ENCODE peak calls at places on chromosomes 7 and 10, in six cellular contexts. C is GM23248, E is OCI-LY7, A is MM.1S, Y is PC-3, M is HCT116. N is an unnamed sample.

GRCh38 chr10:61464461-61465215 is 11.5 kb upstream of the TMEM26 start:
- DNase-seq in C (peak), E (no peak), A (no peak), Y (peak), M (no peak), N (no peak)

GRCh38 chr7:50369408-50370026 is 65.0 kb downstream of the IKZF1 start:
- DNase-seq in C (peak), E (peak), A (peak), Y (peak), M (peak), N (peak)

GRCh38 chr7:133015879-133016278 is 66.0 kb downstream of the CHCHD3 start:
- DNase-seq in C (no peak), E (no peak), A (no peak), Y (no peak), M (no peak), N (no peak)

GRCh38 chr10:133462512-133463305 is 9.0 kb downstream of the SCART1 start:
- DNase-seq in C (no peak), E (no peak), A (no peak), Y (no peak), M (no peak), N (no peak)

GRCh38 chr10:89215511-89215910 is 8.4 kb upstream of the CH25H start:
- DNase-seq in C (peak), E (no peak), A (no peak), Y (no peak), M (no peak), N (no peak)

GRCh38 chr7:44216019-44216418 is 15.2 kb downstream of the YKT6 start:
- DNase-seq in C (no peak), E (no peak), A (no peak), Y (no peak), M (no peak), N (no peak)

GRCh38 chr10:31582365-31583052 is 263.5 kb downstream of the ZEB1 start:
- DNase-seq in C (peak), E (no peak), A (no peak), Y (peak), M (peak), N (no peak)

GRCh38 chr10:72353028-72353962 is 1.4 kb downstream of the DNAJB12 start:
- DNase-seq in C (peak), E (no peak), A (no peak), Y (peak), M (no peak), N (peak)

GRCh38 chr7:123748171-123748733 is 551 bp downstream of the WASL start:
- DNase-seq in C (peak), E (peak), A (peak), Y (peak), M (no peak), N (peak)

GRCh38 chr10:8369666-8370065 is 315.2 kb downstream of the GATA3 start:
- DNase-seq in C (no peak), E (no peak), A (no peak), Y (peak), M (no peak), N (no peak)

GRCh38 chr7:87398441-87398840 is 53.0 kb downstream of the CROT start:
- DNase-seq in C (peak), E (no peak), A (no peak), Y (peak), M (no peak), N (no peak)

GRCh38 chr7:7817748-7818147 is 99.3 kb upstream of the RPA3 start:
- DNase-seq in C (no peak), E (no peak), A (peak), Y (no peak), M (no peak), N (no peak)

GRCh38 chr10:97701438-97702064 is 12.0 kb upstream of the MARVELD1 start:
- DNase-seq in C (peak), E (peak), A (peak), Y (peak), M (no peak), N (peak)

GRCh38 chr10:36188461-36188860 is 546.4 kb upstream of the FZD8 start:
- DNase-seq in C (no peak), E (no peak), A (no peak), Y (no peak), M (no peak), N (no peak)

GRCh38 chr7:156353352-156353751 is 287.2 kb upstream of the RNF32 start:
- DNase-seq in C (no peak), E (no peak), A (no peak), Y (no peak), M (no peak), N (no peak)

GRCh38 chr7:154861589-154861988 is 141.3 kb downstream of the PAXIP1 start:
- DNase-seq in C (no peak), E (no peak), A (no peak), Y (no peak), M (no peak), N (no peak)

GRCh38 chr7:20417260-20417659 is 86.6 kb downstream of the ITGB8 start:
- DNase-seq in C (no peak), E (no peak), A (no peak), Y (no peak), M (no peak), N (no peak)

GRCh38 chr10:34476607-34477006 is 338.5 kb downstream of the PARD3 start:
- DNase-seq in C (no peak), E (no peak), A (no peak), Y (no peak), M (no peak), N (no peak)

GRCh38 chr7:144842377-144842851 is 6.6 kb upstream of the TPK1 start:
- DNase-seq in C (no peak), E (no peak), A (peak), Y (no peak), M (no peak), N (peak)

GRCh38 chr7:157930926-157931466 is 594.2 kb downstream of the DNAJB6 start:
- DNase-seq in C (no peak), E (no peak), A (no peak), Y (no peak), M (no peak), N (no peak)

GRCh38 chr10:17023386-17024298 is 106.0 kb downstream of the CUBN start:
- DNase-seq in C (peak), E (peak), A (peak), Y (peak), M (peak), N (peak)
- TF ChIP-seq EZH2phosphoT487 in C (no peak), E (no peak), A (no peak), Y (no peak), M (no peak), N (no peak)

GRCh38 chr7:118232837-118233236 is 8.3 kb downstream of the ANKRD7 start:
- DNase-seq in C (peak), E (no peak), A (no peak), Y (peak), M (no peak), N (peak)
- H3K4me2 ChIP-seq in C (no peak), E (no peak), A (no peak), Y (no peak), M (peak), N (peak)

DNA sequence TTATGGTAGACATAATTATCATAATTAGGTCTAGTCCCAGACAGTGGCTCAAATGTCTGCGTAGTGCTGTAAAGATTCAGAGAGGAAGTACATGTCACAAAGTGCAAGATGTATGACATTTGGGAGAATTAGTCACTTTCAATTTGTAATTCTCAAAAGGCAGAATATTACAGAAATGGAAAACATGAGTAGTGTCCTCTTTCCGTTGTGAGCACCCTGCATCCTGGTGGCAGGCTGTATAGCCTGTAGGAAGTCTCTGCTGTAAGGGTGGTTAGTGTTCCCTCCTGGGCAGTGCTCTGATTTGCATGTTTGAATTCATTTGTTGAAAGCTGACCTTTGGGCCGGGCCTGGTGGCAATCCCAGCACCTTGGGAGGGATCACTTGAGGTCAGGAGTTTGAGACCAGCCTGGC is 17.0 kb downstream of the CDK14 start:
- DNase-seq in C (peak), E (no peak), A (no peak), Y (no peak), M (no peak), N (no peak)
- TF ChIP-seq EZH2phosphoT487 in C (no peak), E (no peak), A (no peak), Y (no peak), M (no peak), N (no peak)

DNA sequence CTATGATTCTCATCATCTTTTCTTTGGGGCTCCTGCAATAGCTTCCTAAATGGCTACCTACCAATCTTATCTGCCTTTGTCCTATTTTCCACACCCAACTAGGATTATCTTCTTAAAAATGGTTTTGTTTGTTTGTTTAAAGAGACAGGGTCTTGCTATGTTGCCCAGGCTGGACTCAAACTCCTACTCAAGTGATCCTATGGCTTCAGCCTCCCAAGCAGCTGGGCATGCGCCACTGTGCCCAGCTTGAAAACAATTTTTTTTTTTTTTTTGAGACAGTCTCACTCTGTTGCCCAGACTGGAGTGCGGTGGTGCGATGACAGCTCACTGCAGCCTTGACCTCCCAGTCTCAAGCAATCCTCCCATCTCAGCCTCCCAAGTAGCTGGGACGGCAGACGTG is 14.9 kb downstream of the DNMBP start:
- DNase-seq in C (no peak), E (no peak), A (no peak), Y (no peak), M (no peak), N (no peak)
- H3K4me2 ChIP-seq in C (peak), E (peak), A (no peak), Y (no peak), M (peak), N (no peak)

DNA sequence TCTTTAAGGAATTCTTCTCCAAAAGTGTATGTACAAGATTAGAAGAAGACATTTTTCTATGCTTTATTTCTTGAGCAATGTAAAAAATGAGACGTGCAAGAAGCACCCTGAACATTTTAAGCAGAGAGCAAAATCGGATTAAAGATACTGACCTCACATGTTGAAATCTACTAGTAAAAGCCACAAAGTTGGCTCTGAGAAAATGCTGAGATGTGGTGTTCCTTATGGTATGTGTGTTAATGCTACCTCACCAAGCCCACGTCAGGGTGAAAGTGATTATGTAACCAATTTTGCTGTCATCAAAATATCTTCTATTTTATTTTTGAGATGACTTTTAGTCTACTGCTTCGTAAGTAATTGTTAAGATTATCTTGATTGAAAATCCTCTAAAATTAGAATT is 5.6 kb downstream of the ADO start:
- DNase-seq in C (no peak), E (no peak), A (no peak), Y (no peak), M (no peak), N (no peak)
- TF ChIP-seq EZH2phosphoT487 in C (no peak), E (no peak), A (no peak), Y (no peak), M (no peak), N (no peak)

GRCh38 chr7:19407270-19407669 is 262.0 kb upstream of the FERD3L start:
- DNase-seq in C (no peak), E (no peak), A (no peak), Y (no peak), M (no peak), N (no peak)

GRCh38 chr7:19403691-19404090 is 258.5 kb upstream of the FERD3L start:
- DNase-seq in C (no peak), E (no peak), A (no peak), Y (peak), M (no peak), N (no peak)

GRCh38 chr7:19408821-19409220 is 263.6 kb upstream of the FERD3L start:
- DNase-seq in C (no peak), E (no peak), A (no peak), Y (no peak), M (no peak), N (no peak)

GRCh38 chr7:19404912-19405329 is 259.7 kb upstream of the FERD3L start:
- DNase-seq in C (peak), E (no peak), A (no peak), Y (peak), M (peak), N (peak)

GRCh38 chr7:19405546-19405945 is 260.3 kb upstream of the FERD3L start:
- DNase-seq in C (peak), E (no peak), A (no peak), Y (peak), M (no peak), N (no peak)
- H3K4me2 ChIP-seq in C (peak), E (no peak), A (no peak), Y (peak), M (peak), N (no peak)

GRCh38 chr7:120201290-120201689 is 71.7 kb upstream of the KCND2 start:
- DNase-seq in C (no peak), E (no peak), A (no peak), Y (no peak), M (no peak), N (no peak)

GRCh38 chr7:120207037-120207436 is 65.9 kb upstream of the KCND2 start:
- DNase-seq in C (no peak), E (no peak), A (no peak), Y (no peak), M (no peak), N (peak)
- TF ChIP-seq EZH2phosphoT487 in C (no peak), E (no peak), A (no peak), Y (no peak), M (no peak), N (no peak)

GRCh38 chr7:80428161-80429054 is 83.5 kb downstream of the GNAT3 start:
- DNase-seq in C (peak), E (no peak), A (peak), Y (peak), M (peak), N (peak)
- H3K4me2 ChIP-seq in C (peak), E (no peak), A (no peak), Y (peak), M (peak), N (no peak)

GRCh38 chr10:123674741-123675140 is 8.6 kb downstream of the GPR26 start:
- DNase-seq in C (no peak), E (no peak), A (no peak), Y (no peak), M (no peak), N (no peak)

GRCh38 chr10:123665371-123666286 is 526 bp upstream of the GPR26 start:
- DNase-seq in C (no peak), E (no peak), A (no peak), Y (no peak), M (no peak), N (peak)

GRCh38 chr10:123675811-123676210 is 9.7 kb downstream of the GPR26 start:
- DNase-seq in C (no peak), E (no peak), A (no peak), Y (no peak), M (no peak), N (no peak)

GRCh38 chr10:123666318-123667291 is at the start of gene GPR26:
- DNase-seq in C (peak), E (no peak), A (no peak), Y (no peak), M (no peak), N (peak)

DNA sequence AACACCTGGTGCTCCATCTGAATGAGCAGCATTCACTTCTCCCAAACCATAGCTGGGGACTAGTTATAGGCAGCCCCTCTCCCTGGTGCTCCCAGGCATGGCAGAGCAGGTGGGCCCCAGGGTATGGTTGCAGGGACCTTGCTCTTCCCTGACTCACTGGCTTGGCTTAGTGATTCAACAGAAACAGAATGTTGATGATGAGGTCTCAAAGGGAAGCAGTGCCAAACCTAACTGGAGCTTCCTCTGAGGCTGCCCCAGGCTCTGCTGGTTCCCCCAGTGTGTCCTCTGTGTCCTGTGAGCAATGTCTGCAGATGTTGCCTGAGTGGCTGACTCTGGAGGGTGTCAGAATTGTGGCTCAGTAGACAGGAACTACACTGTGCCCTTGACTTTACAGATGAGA is 3.7 kb downstream of the GPR26 start:
- DNase-seq in C (peak), E (no peak), A (no peak), Y (no peak), M (no peak), N (no peak)
- TF ChIP-seq EZH2phosphoT487 in C (no peak), E (no peak), A (no peak), Y (no peak), M (no peak), N (no peak)